ENCODE peak calls at places on chromosome 6, in four cellular contexts. One of them, this sample, is unnamed. For H3K27me3, the result is how much of the 10 kb centered on the place peaks cover.

GRCh38 chr6:44304282-44305199 is 8.6 kb downstream of the AARS2 start:
- DNase-seq in breast epithelium: no peak
- DNase-seq in transverse colon: no peak
- DNase-seq in fibroblast of lung: peak
- DNase-seq in this sample: no peak

GRCh38 chr6:15308445-15309213 is 62.8 kb downstream of the JARID2 start:
- DNase-seq in breast epithelium: no peak
- DNase-seq in transverse colon: no peak
- DNase-seq in fibroblast of lung: peak
- DNase-seq in this sample: no peak

GRCh38 chr6:81895511-81896185 is 143.2 kb upstream of the TENT5A start:
- DNase-seq in breast epithelium: no peak
- DNase-seq in transverse colon: no peak
- DNase-seq in fibroblast of lung: peak
- DNase-seq in this sample: no peak

GRCh38 chr6:43951756-43952675 is 175.2 kb downstream of the MRPL14 start:
- DNase-seq in breast epithelium: no peak
- DNase-seq in transverse colon: no peak
- DNase-seq in fibroblast of lung: no peak
- DNase-seq in this sample: no peak

GRCh38 chr6:104908431-104909139 is 48.3 kb upstream of the LIN28B start:
- DNase-seq in breast epithelium: no peak
- DNase-seq in transverse colon: no peak
- DNase-seq in fibroblast of lung: no peak
- DNase-seq in this sample: no peak

GRCh38 chr6:105785412-105785811 is 300.7 kb upstream of the PRDM1 start:
- DNase-seq in breast epithelium: no peak
- DNase-seq in transverse colon: no peak
- DNase-seq in fibroblast of lung: no peak
- DNase-seq in this sample: no peak

GRCh38 chr6:157148391-157149323 is 174.7 kb downstream of the TMEM242 start:
- DNase-seq in breast epithelium: no peak
- DNase-seq in transverse colon: peak
- DNase-seq in fibroblast of lung: peak
- DNase-seq in this sample: peak

GRCh38 chr6:20210158-20210557 is 2.1 kb downstream of the MBOAT1 start:
- DNase-seq in breast epithelium: no peak
- DNase-seq in transverse colon: no peak
- DNase-seq in fibroblast of lung: no peak
- DNase-seq in this sample: no peak

GRCh38 chr6:155328539-155329459 is 14.5 kb upstream of the TFB1M start:
- DNase-seq in breast epithelium: no peak
- DNase-seq in transverse colon: peak
- DNase-seq in fibroblast of lung: peak
- DNase-seq in this sample: no peak

GRCh38 chr6:1958257-1958656 is 287.1 kb downstream of the GMDS start:
- DNase-seq in breast epithelium: no peak
- DNase-seq in transverse colon: no peak
- DNase-seq in fibroblast of lung: peak
- DNase-seq in this sample: no peak

GRCh38 chr6:42419490-42420280 is 32.0 kb downstream of the TRERF1 start:
- DNase-seq in breast epithelium: no peak
- DNase-seq in transverse colon: no peak
- DNase-seq in fibroblast of lung: no peak
- DNase-seq in this sample: no peak

DNA sequence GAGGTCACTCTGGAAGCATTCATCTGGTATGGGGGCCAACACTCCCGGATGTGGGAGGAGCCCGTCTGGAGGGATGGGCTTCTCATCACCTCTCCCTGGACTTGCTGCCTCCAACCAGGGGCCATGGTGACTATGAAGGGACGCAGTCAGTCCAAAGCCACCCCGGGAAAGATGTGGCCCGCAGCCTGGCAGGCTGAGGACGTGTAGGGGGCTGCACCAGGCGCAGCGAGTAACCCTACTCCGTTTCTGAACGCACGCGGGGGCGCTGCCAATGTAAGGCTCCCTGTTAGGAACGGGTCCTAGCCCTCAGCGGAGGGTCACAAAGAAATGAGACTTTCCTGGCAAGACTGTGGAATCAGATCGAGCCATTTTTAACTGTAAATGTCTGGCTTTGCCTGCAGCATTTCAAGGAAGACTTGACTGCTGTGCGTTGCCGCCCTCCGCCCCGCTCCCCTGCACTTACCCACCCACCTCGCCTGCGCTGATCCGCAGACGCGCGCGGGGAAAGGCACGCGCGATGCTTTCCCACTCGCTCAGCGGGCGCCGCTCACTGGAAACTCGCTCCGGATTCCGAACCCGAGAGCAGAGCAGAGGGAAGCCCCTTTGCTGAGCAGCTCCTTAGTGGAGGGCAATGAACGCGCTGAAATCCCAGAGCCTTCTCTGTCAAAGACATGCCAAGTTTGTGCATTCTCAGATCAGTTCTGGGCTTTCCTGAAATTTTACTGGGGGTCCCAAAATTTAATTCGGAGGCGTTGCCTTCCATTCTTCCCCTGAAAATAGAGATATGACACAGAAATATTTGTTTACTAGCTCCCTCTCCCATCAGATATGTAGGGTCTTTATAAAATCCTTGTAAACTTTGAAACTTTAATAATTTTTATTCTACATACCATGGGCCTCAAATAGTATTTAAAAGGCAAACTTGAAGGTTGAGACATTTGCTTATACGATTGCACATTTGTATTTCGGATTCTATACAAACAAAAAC is 54.9 kb downstream of the IL20RA start:
- DNase-seq in breast epithelium: no peak
- DNase-seq in transverse colon: peak
- DNase-seq in fibroblast of lung: peak
- DNase-seq in this sample: no peak
- H3K27me3 ChIP-seq in breast epithelium: under half
- H3K27me3 ChIP-seq in transverse colon: under half
- H3K27me3 ChIP-seq in fibroblast of lung: under half
- H3K27me3 ChIP-seq in this sample: under half

GRCh38 chr6:37347177-37348145 is 6.3 kb upstream of the RNF8 start:
- DNase-seq in breast epithelium: no peak
- DNase-seq in transverse colon: no peak
- DNase-seq in fibroblast of lung: no peak
- DNase-seq in this sample: no peak

GRCh38 chr6:37354526-37355384 is 972 bp downstream of the RNF8 start:
- DNase-seq in breast epithelium: no peak
- DNase-seq in transverse colon: peak
- DNase-seq in fibroblast of lung: peak
- DNase-seq in this sample: no peak

GRCh38 chr6:37353761-37354525 is at the start of gene RNF8:
- DNase-seq in breast epithelium: peak
- DNase-seq in transverse colon: peak
- DNase-seq in fibroblast of lung: peak
- DNase-seq in this sample: peak

GRCh38 chr6:37352384-37352783 is 1.4 kb upstream of the RNF8 start:
- DNase-seq in breast epithelium: no peak
- DNase-seq in transverse colon: no peak
- DNase-seq in fibroblast of lung: no peak
- DNase-seq in this sample: no peak

GRCh38 chr6:37351027-37351426 is 2.8 kb upstream of the RNF8 start:
- DNase-seq in breast epithelium: no peak
- DNase-seq in transverse colon: no peak
- DNase-seq in fibroblast of lung: no peak
- DNase-seq in this sample: no peak
- H3K27me3 ChIP-seq in breast epithelium: under half
- H3K27me3 ChIP-seq in transverse colon: under half
- H3K27me3 ChIP-seq in fibroblast of lung: under half
- H3K27me3 ChIP-seq in this sample: under half

GRCh38 chr6:32796848-32797776 is 19.7 kb downstream of the HLA-DOB start:
- DNase-seq in breast epithelium: peak
- DNase-seq in transverse colon: peak
- DNase-seq in fibroblast of lung: peak
- DNase-seq in this sample: peak

GRCh38 chr6:32792901-32793400 is 23.9 kb downstream of the HLA-DOB start:
- DNase-seq in breast epithelium: no peak
- DNase-seq in transverse colon: no peak
- DNase-seq in fibroblast of lung: no peak
- DNase-seq in this sample: no peak

GRCh38 chr6:32790306-32790705 is 26.5 kb downstream of the HLA-DOB start:
- DNase-seq in breast epithelium: no peak
- DNase-seq in transverse colon: no peak
- DNase-seq in fibroblast of lung: no peak
- DNase-seq in this sample: no peak

GRCh38 chr6:32799168-32799567 is 17.6 kb downstream of the HLA-DOB start:
- DNase-seq in breast epithelium: no peak
- DNase-seq in transverse colon: no peak
- DNase-seq in fibroblast of lung: no peak
- DNase-seq in this sample: no peak

GRCh38 chr6:32794510-32794909 is 22.3 kb downstream of the HLA-DOB start:
- DNase-seq in breast epithelium: no peak
- DNase-seq in transverse colon: no peak
- DNase-seq in fibroblast of lung: no peak
- DNase-seq in this sample: no peak
- H3K27me3 ChIP-seq in breast epithelium: under half
- H3K27me3 ChIP-seq in transverse colon: half or more
- H3K27me3 ChIP-seq in fibroblast of lung: under half
- H3K27me3 ChIP-seq in this sample: under half

GRCh38 chr6:33069021-33069738 is 4.3 kb downstream of the HLA-DPA1 start:
- DNase-seq in breast epithelium: no peak
- DNase-seq in transverse colon: no peak
- DNase-seq in fibroblast of lung: no peak
- DNase-seq in this sample: no peak

GRCh38 chr6:33073431-33073871 is at the start of gene HLA-DPA1:
- DNase-seq in breast epithelium: no peak
- DNase-seq in transverse colon: peak
- DNase-seq in fibroblast of lung: no peak
- DNase-seq in this sample: no peak

GRCh38 chr6:33070909-33071308 is 2.5 kb downstream of the HLA-DPA1 start:
- DNase-seq in breast epithelium: no peak
- DNase-seq in transverse colon: no peak
- DNase-seq in fibroblast of lung: no peak
- DNase-seq in this sample: no peak

GRCh38 chr6:33072508-33073100 is 845 bp downstream of the HLA-DPA1 start:
- DNase-seq in breast epithelium: no peak
- DNase-seq in transverse colon: no peak
- DNase-seq in fibroblast of lung: no peak
- DNase-seq in this sample: no peak

DNA sequence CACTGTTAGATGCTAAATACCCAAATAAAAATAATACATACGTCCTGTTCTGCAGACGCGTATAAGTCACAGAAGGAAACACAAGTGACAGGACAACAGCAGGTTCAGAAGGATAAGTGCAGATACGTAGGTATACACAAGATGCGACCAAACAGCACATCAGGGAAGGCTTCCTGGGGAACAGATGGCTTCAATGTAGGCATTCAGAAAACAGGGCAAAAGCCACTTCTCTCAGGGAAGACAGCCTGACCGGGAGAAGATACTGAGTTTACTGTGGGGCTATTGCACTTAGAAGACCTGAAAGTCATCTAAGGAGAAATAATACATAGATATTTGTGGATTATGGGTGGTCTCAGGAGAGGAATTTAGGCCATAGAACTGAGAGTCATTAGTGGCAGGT is 1.9 kb downstream of the HLA-DPA1 start:
- DNase-seq in breast epithelium: no peak
- DNase-seq in transverse colon: no peak
- DNase-seq in fibroblast of lung: no peak
- DNase-seq in this sample: no peak
- H3K27me3 ChIP-seq in breast epithelium: under half
- H3K27me3 ChIP-seq in transverse colon: under half
- H3K27me3 ChIP-seq in fibroblast of lung: under half
- H3K27me3 ChIP-seq in this sample: under half

DNA sequence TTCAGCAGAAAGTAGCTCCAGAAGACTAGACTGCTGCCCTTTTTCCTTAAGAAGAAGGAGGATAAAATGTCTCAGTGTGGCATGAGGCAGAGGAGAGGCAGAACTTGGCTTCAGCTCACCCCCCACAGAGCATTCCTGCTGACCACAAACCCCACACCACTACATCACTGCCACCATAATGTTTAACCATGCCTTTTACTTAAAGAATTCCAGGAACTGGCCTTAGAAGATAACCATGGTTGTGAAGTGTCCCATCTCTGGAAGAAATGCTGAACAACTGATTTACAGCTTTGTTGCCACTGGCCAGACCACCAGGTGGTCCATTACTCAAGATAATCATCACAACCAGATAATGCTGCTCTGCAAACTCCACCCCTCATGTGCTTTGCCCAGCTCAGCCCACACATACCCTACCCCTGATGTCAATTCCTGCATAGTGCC is 154.1 kb downstream of the CD24 start:
- DNase-seq in breast epithelium: no peak
- DNase-seq in transverse colon: no peak
- DNase-seq in fibroblast of lung: peak
- DNase-seq in this sample: no peak
- H3K27me3 ChIP-seq in breast epithelium: under half
- H3K27me3 ChIP-seq in transverse colon: under half
- H3K27me3 ChIP-seq in fibroblast of lung: under half
- H3K27me3 ChIP-seq in this sample: under half

GRCh38 chr6:28205879-28206278 is 19.2 kb upstream of the ZSCAN9 start:
- DNase-seq in breast epithelium: no peak
- DNase-seq in transverse colon: no peak
- DNase-seq in fibroblast of lung: no peak
- DNase-seq in this sample: no peak

GRCh38 chr6:28209753-28210535 is 15.1 kb upstream of the ZSCAN9 start:
- DNase-seq in breast epithelium: no peak
- DNase-seq in transverse colon: no peak
- DNase-seq in fibroblast of lung: no peak
- DNase-seq in this sample: no peak

GRCh38 chr6:28207244-28208179 is 17.6 kb upstream of the ZSCAN9 start:
- DNase-seq in breast epithelium: no peak
- DNase-seq in transverse colon: peak
- DNase-seq in fibroblast of lung: peak
- DNase-seq in this sample: no peak

GRCh38 chr6:28206527-28207243 is 18.4 kb upstream of the ZSCAN9 start:
- DNase-seq in breast epithelium: no peak
- DNase-seq in transverse colon: no peak
- DNase-seq in fibroblast of lung: peak
- DNase-seq in this sample: no peak

DNA sequence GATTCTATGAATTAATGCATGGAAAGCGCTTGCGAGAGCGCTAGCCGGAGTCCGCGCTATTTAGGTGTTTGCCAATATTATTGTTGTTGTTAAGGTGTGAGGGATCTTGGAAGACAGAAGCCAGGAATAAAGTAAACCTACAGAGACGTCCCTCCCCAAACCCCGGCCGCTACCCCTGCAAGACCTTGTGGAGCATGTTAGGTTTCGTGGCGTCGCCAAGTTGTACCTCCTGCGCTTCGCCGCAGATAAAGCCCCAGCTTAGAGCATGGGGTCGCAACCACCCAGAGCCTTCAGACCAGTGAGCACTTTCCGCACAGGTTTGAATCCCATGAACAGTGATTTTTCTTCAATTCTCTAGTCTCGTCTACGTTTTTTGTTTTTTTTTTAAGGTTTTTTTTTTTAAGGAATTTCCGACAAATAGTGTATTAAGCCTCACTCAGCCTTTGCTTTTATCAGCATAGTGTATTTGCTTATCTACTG is 16.9 kb upstream of the ZSCAN9 start:
- DNase-seq in breast epithelium: no peak
- DNase-seq in transverse colon: no peak
- DNase-seq in fibroblast of lung: no peak
- DNase-seq in this sample: no peak
- H3K27me3 ChIP-seq in breast epithelium: half or more
- H3K27me3 ChIP-seq in transverse colon: half or more
- H3K27me3 ChIP-seq in fibroblast of lung: under half
- H3K27me3 ChIP-seq in this sample: under half